ENCODE peak calls at places on chromosomes 5 and 9, in eight cellular contexts. T, D, O, U, E, R, X and Q are unnamed samples.

GRCh38 chr5:141558150-141558549 is 60.6 kb downstream of the DIAPH1 start:
- DNase-seq in T (no peak), U (no peak), R (no peak), O (peak), X (no peak), E (no peak), D (no peak), Q (no peak)

GRCh38 chr5:172542651-172543131 is 88.4 kb upstream of the SH3PXD2B start:
- DNase-seq in D (peak), O (no peak), R (peak), U (no peak), T (peak), X (no peak), E (peak), Q (peak)

GRCh38 chr9:32427111-32427873 is 42.8 kb downstream of the ACO1 start:
- DNase-seq in T (no peak), E (no peak), U (no peak), O (no peak), D (no peak), X (no peak), R (peak), Q (peak)

GRCh38 chr5:65440456-65440855 is 41.3 kb downstream of the ADAMTS6 start:
- DNase-seq in U (no peak), X (no peak), E (no peak), O (no peak), D (no peak), T (no peak), R (no peak), Q (no peak)

GRCh38 chr5:2415678-2416077 is 335.8 kb downstream of the IRX2 start:
- DNase-seq in T (no peak), U (no peak), R (no peak), O (peak), D (no peak), E (no peak), X (peak), Q (no peak)

GRCh38 chr9:100455470-100455869 is 17.5 kb upstream of the TMEFF1 start:
- DNase-seq in X (no peak), D (no peak), T (no peak), E (no peak), U (no peak), R (no peak), O (no peak), Q (no peak)

GRCh38 chr9:6759114-6759977 is 1.6 kb downstream of the KDM4C start:
- DNase-seq in U (no peak), D (no peak), R (peak), E (no peak), O (peak), T (no peak), X (peak), Q (no peak)

GRCh38 chr5:14824490-14824889 is 47.1 kb downstream of the ANKH start:
- DNase-seq in R (no peak), E (no peak), D (no peak), U (no peak), T (no peak), O (no peak), X (no peak), Q (no peak)

GRCh38 chr5:74028406-74028805 is 402.4 kb downstream of the ARHGEF28 start:
- DNase-seq in T (no peak), X (no peak), R (no peak), D (no peak), O (no peak), U (no peak), E (no peak), Q (no peak)

GRCh38 chr5:128082551-128083032 is 974 bp upstream of the SLC12A2 start:
- DNase-seq in R (no peak), O (no peak), U (no peak), D (no peak), X (no peak), T (no peak), E (no peak), Q (no peak)

GRCh38 chr9:27054841-27055240 is 49.4 kb upstream of the LRRC19 start:
- DNase-seq in E (no peak), O (no peak), D (no peak), R (no peak), T (no peak), X (no peak), U (no peak), Q (no peak)

GRCh38 chr9:27054125-27054524 is 48.7 kb upstream of the LRRC19 start:
- DNase-seq in X (no peak), D (no peak), U (no peak), T (no peak), R (no peak), O (no peak), E (no peak), Q (no peak)

GRCh38 chr9:27059406-27059805 is 49.6 kb upstream of the TEK start:
- DNase-seq in T (no peak), E (no peak), R (no peak), O (no peak), D (no peak), X (no peak), U (no peak), Q (no peak)

GRCh38 chr9:27053369-27054057 is 48.0 kb upstream of the LRRC19 start:
- DNase-seq in T (no peak), E (no peak), D (no peak), X (no peak), R (no peak), O (no peak), U (no peak), Q (no peak)
- TF ChIP-seq POLR2AphosphoS5 in T (no peak), E (no peak), D (no peak), X (no peak), R (no peak), O (no peak), U (no peak), Q (peak)

GRCh38 chr5:150607991-150608390 is 32.5 kb upstream of the SYNPO start:
- DNase-seq in R (no peak), X (no peak), U (no peak), D (no peak), E (no peak), O (no peak), T (no peak), Q (no peak)
- H3K27ac ChIP-seq in R (no peak), X (no peak), U (no peak), D (no peak), E (no peak), O (no peak), T (no peak), Q (no peak)

GRCh38 chr5:154653418-154653763 is 101.8 kb upstream of the LARP1 start:
- DNase-seq in R (peak), E (no peak), O (no peak), T (no peak), D (no peak), X (no peak), U (no peak), Q (no peak)

GRCh38 chr5:154648706-154649105 is 106.5 kb upstream of the LARP1 start:
- DNase-seq in R (peak), T (no peak), O (peak), D (no peak), U (no peak), X (no peak), E (no peak), Q (peak)

GRCh38 chr5:154654484-154655375 is 100.4 kb upstream of the LARP1 start:
- DNase-seq in R (no peak), O (no peak), D (no peak), U (no peak), X (no peak), E (no peak), T (no peak), Q (no peak)

GRCh38 chr5:154652746-154653417 is 102.3 kb upstream of the LARP1 start:
- DNase-seq in U (no peak), O (peak), R (no peak), T (no peak), X (no peak), D (no peak), E (no peak), Q (no peak)

GRCh38 chr5:154653764-154654483 is 101.3 kb upstream of the LARP1 start:
- DNase-seq in U (no peak), E (no peak), T (no peak), X (peak), O (no peak), R (no peak), D (no peak), Q (no peak)
- TF ChIP-seq POLR2AphosphoS5 in U (no peak), E (no peak), T (no peak), X (no peak), O (no peak), R (no peak), D (no peak), Q (no peak)

GRCh38 chr9:69215774-69216482 is 41.9 kb downstream of the TJP2 start:
- DNase-seq in E (no peak), T (no peak), O (no peak), X (no peak), U (no peak), D (no peak), R (no peak), Q (no peak)
- H3K27ac ChIP-seq in E (no peak), T (peak), O (peak), X (no peak), U (no peak), D (no peak), R (no peak), Q (no peak)

GRCh38 chr9:17843236-17843635 is 264.4 kb downstream of the SH3GL2 start:
- DNase-seq in R (no peak), U (no peak), O (no peak), T (no peak), D (no peak), E (no peak), X (no peak), Q (no peak)
- TF ChIP-seq POLR2AphosphoS5 in R (no peak), U (no peak), O (no peak), T (no peak), D (no peak), E (no peak), X (no peak), Q (no peak)

GRCh38 chr9:131529597-131530545 is 1.2 kb downstream of the UCK1 start:
- DNase-seq in E (peak), U (no peak), T (no peak), D (no peak), R (no peak), X (no peak), O (no peak), Q (no peak)
- H3K27ac ChIP-seq in E (peak), U (peak), T (peak), D (no peak), R (no peak), X (no peak), O (no peak), Q (peak)

DNA sequence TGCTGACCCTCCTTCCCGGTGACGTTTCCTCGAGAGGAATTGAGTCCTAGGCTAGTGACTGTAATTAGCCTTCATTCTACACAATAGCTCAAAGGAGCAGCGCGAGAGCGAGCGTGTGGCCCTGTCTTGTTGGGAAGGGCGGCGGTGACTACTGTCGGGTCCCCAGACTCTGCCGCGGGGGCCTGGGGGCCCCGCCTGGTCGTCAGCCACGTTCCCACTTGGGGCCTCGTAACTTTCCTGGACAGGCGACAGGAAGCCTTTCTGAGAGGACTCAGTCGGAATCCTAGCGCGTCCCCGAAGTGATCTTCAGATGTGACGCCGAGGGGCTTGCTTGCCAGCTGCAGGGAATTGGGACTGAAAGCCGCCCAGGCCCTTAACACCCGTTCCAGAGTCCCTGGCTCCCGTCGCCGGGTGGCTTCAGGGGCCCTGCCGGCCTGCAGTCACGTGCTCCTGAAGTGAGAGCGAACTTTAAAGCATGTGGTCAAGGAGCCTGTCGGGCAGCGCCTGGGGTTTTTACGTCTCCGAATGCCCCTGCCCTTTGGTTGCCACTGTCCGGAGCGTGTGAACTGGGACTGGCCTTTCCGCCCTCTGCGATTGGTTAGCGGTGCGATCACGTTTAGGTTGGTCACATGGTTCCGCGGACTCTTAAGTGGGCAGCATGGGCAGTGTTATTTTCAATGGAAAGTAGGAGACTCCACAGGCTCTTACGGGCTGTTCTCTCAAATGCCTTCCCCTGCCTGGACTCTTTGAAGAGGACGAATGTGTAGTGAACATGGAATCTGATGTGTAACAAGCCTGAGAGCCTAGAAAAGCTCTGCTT is 1.7 kb downstream of the VLDLR start:
- DNase-seq in O (peak), R (peak), T (peak), X (peak), U (no peak), D (peak), E (peak), Q (peak)
- TF ChIP-seq POLR2AphosphoS5 in O (no peak), R (peak), T (peak), X (no peak), U (no peak), D (no peak), E (peak), Q (peak)

GRCh38 chr5:177453852-177454396 is 7.3 kb downstream of the PRR7 start:
- DNase-seq in X (no peak), E (peak), R (no peak), T (no peak), O (peak), U (no peak), D (no peak), Q (no peak)
- H3K27ac ChIP-seq in X (peak), E (peak), R (no peak), T (peak), O (no peak), U (peak), D (peak), Q (no peak)

DNA sequence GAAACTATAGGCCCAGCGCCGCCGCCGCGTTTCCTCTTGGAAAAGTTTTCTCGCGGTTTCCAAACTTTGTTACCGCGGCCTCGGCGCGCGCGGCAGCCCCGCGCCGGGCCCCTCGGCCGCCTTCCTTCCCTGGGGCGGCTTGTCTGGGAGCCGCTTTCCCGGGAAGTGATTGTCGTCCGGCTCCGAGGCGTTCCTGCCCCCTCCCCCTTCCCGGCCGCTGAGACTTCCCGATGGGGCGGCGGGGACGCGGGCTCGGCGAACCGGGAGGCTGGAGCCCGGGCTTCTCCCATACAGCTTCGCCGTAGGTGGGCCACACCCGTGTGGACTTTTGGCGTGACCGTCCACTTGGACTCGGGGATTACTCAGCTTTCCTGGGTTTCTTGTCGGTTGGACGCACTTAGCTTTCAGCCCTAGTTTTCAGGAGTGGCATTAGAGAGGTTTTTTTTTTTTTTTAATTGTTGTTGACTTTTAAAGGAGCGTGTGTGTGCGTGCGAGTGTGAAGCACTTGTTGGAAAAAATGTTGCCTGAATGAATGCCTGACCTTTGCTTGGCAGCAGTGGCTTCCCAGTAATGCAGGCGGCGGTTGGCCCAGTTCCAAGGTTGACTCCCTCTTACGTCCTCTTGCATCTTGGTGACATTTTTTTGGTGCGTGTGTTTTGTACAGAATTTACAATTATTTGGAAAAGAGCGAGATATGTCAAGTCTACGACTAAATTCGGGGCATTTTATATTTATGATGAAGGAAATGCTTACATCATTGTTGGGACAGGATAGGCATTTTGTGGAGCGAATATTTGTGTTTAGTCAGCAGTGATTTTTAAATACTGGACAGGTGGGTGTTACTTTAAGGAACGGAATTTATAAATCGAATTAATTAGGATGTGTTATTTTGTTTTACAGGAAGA is 821 bp downstream of the CTNNA1 start:
- DNase-seq in T (peak), U (peak), X (peak), R (peak), E (peak), O (peak), D (peak), Q (peak)
- TF ChIP-seq POLR2AphosphoS5 in T (peak), U (peak), X (no peak), R (peak), E (peak), O (no peak), D (peak), Q (peak)

GRCh38 chr5:176904276-176904675 is 5.1 kb upstream of the HK3 start:
- DNase-seq in R (no peak), X (no peak), U (no peak), O (no peak), D (no peak), T (no peak), E (no peak), Q (no peak)
- H3K27ac ChIP-seq in R (no peak), X (no peak), U (no peak), O (peak), D (no peak), T (no peak), E (no peak), Q (no peak)